ENCODE peak calls at places on chromosomes 12 and 14, in four cellular contexts. F is neural progenitor cell, U is iris pigment epithelial cell, T is LHCN-M2. W is an unnamed sample.

GRCh38 chr12:32549675-32550079 is 129.4 kb upstream of the DNM1L start:
- DNase-seq in T (peak; percentile 47), U (peak; percentile 66), F (peak; percentile 32), W (peak; percentile 70)

GRCh38 chr12:693937-694533 is 30.8 kb upstream of the NINJ2 start:
- DNase-seq in F (no peak), U (no peak), T (no peak), W (no peak)

GRCh38 chr14:39251547-39251946 is 17.8 kb downstream of the MIA2 start:
- DNase-seq in T (no peak), U (no peak), F (no peak), W (no peak)

GRCh38 chr14:80987235-80988032 is 32.0 kb downstream of the TSHR start:
- DNase-seq in T (peak; percentile 78), U (peak; percentile 63), F (peak; percentile 68), W (peak; percentile 81)

GRCh38 chr14:55893695-55894094 is 224.5 kb upstream of the PELI2 start:
- DNase-seq in F (no peak), U (no peak), T (no peak), W (no peak)

GRCh38 chr12:109815225-109815624 is 18.0 kb downstream of the TRPV4 start:
- DNase-seq in T (no peak), F (no peak), U (no peak), W (no peak)

GRCh38 chr12:89529738-89530137 is 3.9 kb upstream of the POC1B start:
- DNase-seq in F (peak; percentile 27), T (peak; percentile 56), U (peak; percentile 59), W (peak; percentile 74)

GRCh38 chr12:108563135-108563803 is 873 bp downstream of the ISCU start:
- DNase-seq in U (peak; percentile 88), F (peak; percentile 85), T (peak; percentile 89), W (peak; percentile 91)

GRCh38 chr14:93333631-93334095 is 827 bp upstream of the BTBD7 start:
- DNase-seq in U (no peak), T (no peak), F (no peak), W (no peak)

GRCh38 chr12:47205532-47206449 is 126.0 kb upstream of the AMIGO2 start:
- DNase-seq in T (no peak), F (no peak), U (no peak), W (no peak)

GRCh38 chr12:109741970-109742372 is 28.3 kb downstream of the FAM222A start:
- DNase-seq in F (no peak), U (no peak), T (no peak), W (no peak)

GRCh38 chr14:55440385-55440784 is at the start of gene TBPL2:
- DNase-seq in F (peak; percentile 67), U (no peak), T (no peak), W (no peak)

GRCh38 chr12:3568695-3569094 is 77.7 kb downstream of the PRMT8 start:
- DNase-seq in U (no peak), T (no peak), F (no peak), W (no peak)

GRCh38 chr14:100651999-100652508 is 64.8 kb upstream of the BEGAIN start:
- DNase-seq in T (no peak), U (peak; percentile 54), F (no peak), W (no peak)

GRCh38 chr12:113424915-113425823 is 3.0 kb downstream of the SDSL start:
- DNase-seq in F (peak; percentile 52), U (peak; percentile 57), T (peak; percentile 50), W (peak; percentile 49)

GRCh38 chr12:1984759-1985158 is 19.5 kb downstream of the DCP1B start:
- DNase-seq in F (no peak), U (no peak), T (no peak), W (no peak)

GRCh38 chr12:93819048-93819491 is 141.9 kb downstream of the CRADD start:
- DNase-seq in T (no peak), U (peak; percentile 90), F (no peak), W (peak; percentile 88)

GRCh38 chr14:99715266-99716000 is 31.3 kb downstream of the CYP46A1 start:
- DNase-seq in T (no peak), U (no peak), F (no peak), W (no peak)

GRCh38 chr14:68628605-68629310 is 164.1 kb downstream of the ZFP36L1 start:
- DNase-seq in U (no peak), F (peak; percentile 30), T (no peak), W (no peak)

GRCh38 chr14:100575266-100575995 is 11.8 kb downstream of the BEGAIN start:
- DNase-seq in T (no peak), U (no peak), F (no peak), W (no peak)